ENCODE peak calls at places on chromosomes 2 and 18, in four cellular contexts. Q, D, P and E are unnamed samples.

GRCh38 chr18:58041633-58042032 is 2.4 kb upstream of the NEDD4L start:
- DNase-seq in Q (no peak), D (no peak), P (no peak), E (no peak)

GRCh38 chr2:231187736-231188505 is 10.5 kb upstream of the ARMC9 start:
- DNase-seq in Q (no peak), D (no peak), P (no peak), E (no peak)

GRCh38 chr2:109067829-109068152 is 61.2 kb upstream of the SH3RF3 start:
- DNase-seq in Q (no peak), D (no peak), P (peak), E (no peak)

GRCh38 chr2:184735611-184736010 is 137.3 kb downstream of the ZNF804A start:
- DNase-seq in Q (no peak), D (no peak), P (no peak), E (no peak)

GRCh38 chr2:215145611-215146010 is 7.2 kb upstream of the ABCA12 start:
- DNase-seq in Q (no peak), D (no peak), P (no peak), E (no peak)

GRCh38 chr2:53519925-53520629 is 247.5 kb upstream of the CHAC2 start:
- DNase-seq in Q (no peak), D (no peak), P (no peak), E (no peak)

GRCh38 chr18:11585596-11585995 is 23.8 kb upstream of the SLC35G4 start:
- DNase-seq in Q (no peak), D (no peak), P (no peak), E (no peak)

GRCh38 chr2:167935803-167936110 is 311.6 kb downstream of the STK39 start:
- DNase-seq in Q (no peak), D (no peak), P (no peak), E (no peak)

GRCh38 chr2:161555826-161556225 is 68.4 kb upstream of the SLC4A10 start:
- DNase-seq in Q (no peak), D (no peak), P (no peak), E (no peak)

GRCh38 chr2:172261292-172261691 is 158.6 kb upstream of the DLX2 start:
- DNase-seq in Q (no peak), D (no peak), P (no peak), E (no peak)

GRCh38 chr2:55155764-55156221 is 76.3 kb downstream of the CLHC1 start:
- DNase-seq in Q (no peak), D (no peak), P (no peak), E (no peak)

GRCh38 chr18:79718878-79719477 is 39.4 kb downstream of the CTDP1 start:
- DNase-seq in Q (no peak), D (no peak), P (no peak), E (no peak)

GRCh38 chr2:31138037-31138962 is at the start of gene GALNT14:
- DNase-seq in Q (peak), D (peak), P (peak), E (no peak)

GRCh38 chr2:11416191-11416590 is 49.8 kb downstream of the E2F6 start:
- DNase-seq in Q (no peak), D (no peak), P (no peak), E (no peak)

GRCh38 chr2:207078186-207078798 is 87.5 kb downstream of the KLF7 start:
- DNase-seq in Q (no peak), D (no peak), P (no peak), E (no peak)

GRCh38 chr2:171102802-171103201 is 57.9 kb downstream of the TLK1 start:
- DNase-seq in Q (no peak), D (no peak), P (no peak), E (no peak)

GRCh38 chr2:237573721-237574415 is 7.5 kb downstream of the PRLH start:
- DNase-seq in Q (no peak), D (no peak), P (peak), E (no peak)

GRCh38 chr2:165401285-165401852 is 68.1 kb upstream of the CSRNP3 start:
- DNase-seq in Q (peak), D (no peak), P (no peak), E (no peak)

GRCh38 chr2:7052404-7052803 is 135.2 kb downstream of the RNF144A start:
- DNase-seq in Q (no peak), D (no peak), P (peak), E (no peak)

GRCh38 chr2:165054667-165055066 is 99.3 kb upstream of the SLC38A11 start:
- DNase-seq in Q (no peak), D (no peak), P (no peak), E (no peak)

GRCh38 chr2:61247204-61247812 is 85.3 kb downstream of the C2orf74 start:
- DNase-seq in Q (no peak), D (no peak), P (no peak), E (no peak)

DNA sequence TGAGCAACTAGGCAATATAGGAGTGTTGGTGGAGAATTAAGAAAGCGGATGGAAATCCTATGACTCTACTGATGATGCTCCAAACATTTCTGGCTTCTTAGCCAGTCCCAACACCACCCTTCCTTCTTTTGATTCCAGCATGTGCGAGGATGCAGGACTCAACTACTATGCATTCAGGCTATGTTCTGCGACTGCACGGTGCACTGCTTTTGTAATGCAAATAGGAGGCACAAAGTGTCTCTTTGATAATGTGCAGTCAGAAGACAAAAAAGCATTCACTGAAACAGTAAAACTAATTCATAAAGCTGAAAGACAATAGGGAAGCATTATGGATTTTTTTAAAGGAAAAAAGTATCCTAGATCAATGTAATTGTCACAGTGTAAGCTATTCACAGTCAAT is 106.7 kb downstream of the MEIS1 start:
- DNase-seq in Q (no peak), D (no peak), P (no peak), E (no peak)
- TF ChIP-seq POLR2AphosphoS5 in Q (no peak), D (no peak), P (no peak), E (no peak)

GRCh38 chr18:22167091-22167470 is 2.3 kb upstream of the GATA6 start:
- DNase-seq in Q (no peak), D (no peak), P (no peak), E (no peak)
- H3K4me3 ChIP-seq in Q (peak), D (peak), P (peak), E (no peak)

GRCh38 chr2:122152571-122152970 is 397.1 kb downstream of the TSN start:
- DNase-seq in Q (no peak), D (no peak), P (no peak), E (no peak)
- TF ChIP-seq CTCF in Q (no peak), D (no peak), P (no peak), E (no peak)

DNA sequence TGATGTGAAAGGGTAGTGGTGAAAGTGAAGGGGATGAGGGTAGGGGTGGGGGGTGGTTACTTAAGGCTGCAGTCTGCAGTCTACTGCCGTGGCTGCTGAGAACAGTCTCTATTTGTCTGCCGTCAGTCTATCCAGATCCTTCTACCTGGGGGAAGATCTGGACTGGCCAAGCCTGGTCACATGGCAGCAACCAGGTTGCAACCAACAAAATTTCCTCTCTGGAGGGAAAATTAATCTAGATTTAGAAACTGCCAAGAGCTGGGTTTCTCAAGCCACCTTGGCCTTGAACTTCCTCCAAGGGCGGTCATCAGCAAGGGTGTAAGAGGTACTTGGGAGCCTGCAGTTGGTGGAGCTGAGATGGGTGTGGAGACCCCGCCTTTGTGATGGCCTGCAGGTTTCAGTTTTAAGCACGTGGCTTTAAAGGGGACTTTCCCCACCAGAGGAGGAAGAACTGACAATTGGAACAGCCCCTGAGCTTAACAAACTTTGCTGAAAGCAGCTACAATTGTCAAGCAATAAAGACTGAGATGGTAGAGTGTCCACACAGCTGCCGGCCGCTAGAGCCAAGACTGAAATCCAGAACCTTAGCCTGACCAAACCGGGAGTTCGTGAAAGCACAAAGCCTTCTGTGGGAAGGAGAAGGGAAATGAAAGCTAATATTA is 31.4 kb upstream of the KCMF1 start:
- DNase-seq in Q (no peak), D (no peak), P (peak), E (no peak)
- TF ChIP-seq POLR2AphosphoS5 in Q (no peak), D (no peak), P (peak), E (no peak)

DNA sequence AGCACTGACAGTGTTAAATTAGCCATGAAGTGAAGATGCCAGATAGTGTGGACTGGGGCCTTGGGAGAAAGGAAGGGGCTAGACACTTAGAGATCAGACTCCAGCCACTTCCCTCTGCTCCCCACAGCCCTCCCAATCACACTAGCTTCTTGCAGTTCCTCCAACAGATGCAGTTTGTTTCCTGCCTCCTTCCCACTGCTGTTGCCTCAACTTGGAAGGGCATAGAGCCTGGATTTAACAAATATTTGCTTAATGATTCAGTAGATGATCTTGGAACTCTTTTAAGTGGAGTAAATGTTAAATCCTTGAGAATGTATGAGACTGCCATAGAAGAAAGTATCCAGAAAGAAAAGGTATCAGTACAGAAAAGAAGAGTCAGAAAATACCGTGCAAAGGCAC is 1.5 kb upstream of the BZW1 start:
- DNase-seq in Q (no peak), D (no peak), P (no peak), E (no peak)
- H3K4me3 ChIP-seq in Q (peak), D (peak), P (no peak), E (peak)